ENCODE peak calls at places on chromosomes 11 and 22, in six cellular contexts. Q is neural progenitor cell, N is heart left ventricle, E is SJSA1, G is tibial nerve, I is gastrocnemius medialis. Y is an unnamed sample. For H3K4me1 and H3K36me3, the result is how much of the 10 kb centered on the place peaks cover.

GRCh38 chr11:11025087-11025486 is 167.2 kb upstream of the ZBED5 start:
- DNase-seq in Q (no peak), N (no peak), E (peak), G (no peak), I (no peak), Y (no peak)

GRCh38 chr11:10646005-10646404 is 47.5 kb downstream of the IRAG1 start:
- DNase-seq in Q (no peak), N (peak), E (no peak), G (no peak), I (no peak), Y (no peak)

GRCh38 chr11:119125849-119126248 is 4.5 kb downstream of the HINFP start:
- DNase-seq in Q (no peak), N (no peak), E (no peak), G (no peak), I (no peak), Y (no peak)

GRCh38 chr11:72826942-72827480 is 12.8 kb downstream of the ATG16L2 start:
- DNase-seq in Q (no peak), N (no peak), E (no peak), G (no peak), I (no peak), Y (no peak)

GRCh38 chr11:96167233-96167632 is 175.8 kb downstream of the MAML2 start:
- DNase-seq in Q (peak), N (no peak), E (no peak), G (no peak), I (no peak), Y (no peak)

GRCh38 chr11:106217456-106217855 is 140.0 kb downstream of the AASDHPPT start:
- DNase-seq in Q (no peak), N (no peak), E (no peak), G (no peak), I (no peak), Y (no peak)

GRCh38 chr22:44459041-44459440 is 39.0 kb downstream of the RTL6 start:
- DNase-seq in Q (no peak), N (no peak), E (no peak), G (no peak), I (no peak), Y (no peak)

GRCh38 chr11:134660416-134660815 is 248.4 kb upstream of the B3GAT1 start:
- DNase-seq in Q (peak), N (no peak), E (no peak), G (no peak), I (no peak), Y (no peak)

GRCh38 chr22:23122216-23122957 is 19.4 kb downstream of the RSPH14 start:
- DNase-seq in Q (no peak), N (no peak), E (no peak), G (no peak), I (no peak), Y (no peak)

DNA sequence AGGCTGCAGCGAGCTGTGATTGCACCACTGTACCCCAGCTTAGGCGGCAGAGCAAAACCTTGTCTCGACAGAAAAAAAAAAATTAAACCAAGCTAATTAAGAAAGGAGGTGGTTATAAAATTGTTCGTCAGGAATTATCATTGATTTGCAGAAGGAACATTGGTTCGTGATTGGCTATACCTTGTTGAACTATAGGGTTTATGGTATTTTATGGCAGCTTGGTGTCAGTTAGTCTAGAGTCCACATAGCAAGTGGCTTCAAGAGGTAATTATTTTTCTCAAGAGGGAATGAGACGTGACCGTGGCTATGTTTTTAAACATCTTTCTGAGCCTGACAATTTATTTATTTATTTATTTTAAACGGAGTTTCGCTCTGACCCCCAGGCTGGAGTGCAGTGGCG is 11.5 kb upstream of the TMEM216 start:
- DNase-seq in Q (no peak), N (no peak), E (no peak), G (no peak), I (no peak), Y (no peak)
- H3K27ac ChIP-seq in Q (no peak), N (no peak), E (no peak), G (no peak), I (no peak), Y (no peak)

DNA sequence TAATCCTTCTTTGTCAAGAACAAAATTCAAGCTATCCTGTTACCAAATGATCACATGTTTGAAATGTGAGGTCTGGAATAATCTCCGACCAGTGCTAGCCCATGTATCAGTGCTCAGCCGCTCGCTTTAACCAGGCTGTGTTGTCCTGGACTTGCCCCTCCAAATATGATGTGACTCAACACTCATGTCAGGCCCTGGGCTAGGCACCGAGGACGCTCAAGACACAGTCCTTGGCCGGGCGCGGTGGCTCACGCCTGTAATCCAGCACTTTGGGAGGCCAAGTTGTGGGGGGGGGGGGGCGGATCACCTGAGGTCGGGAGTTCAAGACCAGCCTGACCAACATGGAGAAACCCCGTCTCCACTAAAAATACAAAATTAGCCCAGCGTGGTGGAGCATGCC is 54.1 kb upstream of the WNT7B start:
- DNase-seq in Q (no peak), N (peak), E (no peak), G (no peak), I (no peak), Y (no peak)
- H3K4me1 ChIP-seq in Q (under half), N (under half), E (under half), G (under half), I (under half), Y (under half)

DNA sequence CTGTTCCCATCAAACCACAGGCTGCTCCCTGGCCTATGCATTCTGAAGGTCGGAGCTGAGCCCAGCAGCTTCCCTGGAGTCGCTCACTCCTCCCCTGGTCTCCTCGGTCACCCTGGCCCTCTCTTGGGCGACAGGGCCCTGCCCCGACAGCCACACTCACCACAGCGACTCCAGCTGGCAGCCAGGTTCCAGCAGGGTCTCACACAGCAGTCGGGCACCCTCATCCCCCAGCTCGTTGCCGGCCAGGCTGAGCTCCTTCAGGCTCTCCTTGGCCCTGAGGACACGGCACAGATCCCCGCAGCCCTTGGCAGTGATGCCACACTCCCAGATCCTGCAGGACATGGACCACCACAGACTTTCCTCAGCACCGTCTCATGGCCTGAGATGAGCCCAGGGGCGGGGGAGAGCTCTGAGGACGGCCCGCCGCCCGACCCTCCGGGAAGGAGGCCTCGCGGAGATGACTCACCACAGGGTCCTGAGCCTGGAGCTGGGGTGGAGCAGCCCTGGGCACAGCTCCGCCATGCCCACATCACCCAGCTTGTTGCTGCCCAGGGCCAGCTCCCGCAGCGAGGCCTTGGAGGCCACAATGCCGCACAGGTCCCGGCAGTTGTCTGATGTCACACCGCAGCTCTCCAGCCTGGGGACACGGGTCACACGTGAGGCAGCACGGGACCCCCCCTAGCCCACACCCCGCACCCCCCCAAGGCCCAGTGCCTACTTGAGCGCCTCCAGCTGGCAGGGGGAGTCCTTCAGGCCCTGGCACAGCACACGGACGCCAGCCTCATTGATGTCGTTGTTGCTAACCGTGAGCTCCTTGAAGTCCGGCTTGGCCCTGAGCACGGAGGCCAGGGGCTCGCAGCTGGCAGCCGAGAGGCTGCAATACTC is 8.5 kb downstream of the RNH1 start:
- DNase-seq in Q (no peak), N (peak), E (no peak), G (no peak), I (no peak), Y (no peak)
- H3K36me3 ChIP-seq in Q (under half), N (under half), E (under half), G (under half), I (under half), Y (half or more)

GRCh38 chr11:67347964-67348749 is 5.2 kb downstream of the POLD4 start:
- DNase-seq in Q (no peak), N (no peak), E (no peak), G (no peak), I (no peak), Y (no peak)
- H3K27ac ChIP-seq in Q (no peak), N (no peak), E (no peak), G (no peak), I (no peak), Y (no peak)

DNA sequence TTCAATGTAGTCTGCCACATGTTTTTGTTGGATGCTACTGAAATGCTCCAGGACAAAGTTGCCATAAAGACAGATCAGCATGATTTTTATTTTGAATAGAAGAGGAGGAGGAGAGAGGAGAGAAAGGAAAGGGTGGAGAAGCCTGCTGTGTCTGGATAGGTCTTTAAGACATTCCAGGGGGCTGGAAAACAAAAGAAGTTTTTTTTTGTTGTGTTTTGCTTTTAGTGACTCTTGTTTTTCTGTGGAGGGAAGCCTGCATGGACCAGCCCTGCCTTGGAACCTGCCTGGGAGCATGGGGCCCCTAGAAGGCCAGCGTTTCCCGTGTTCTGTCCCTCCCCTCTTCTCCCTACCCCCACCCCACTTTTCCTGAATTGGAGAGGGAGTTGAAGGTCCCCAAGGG is 2.3 kb downstream of the TSPAN18 start:
- DNase-seq in Q (peak), N (no peak), E (no peak), G (no peak), I (no peak), Y (no peak)
- H3K4me1 ChIP-seq in Q (half or more), N (half or more), E (under half), G (under half), I (under half), Y (under half)

DNA sequence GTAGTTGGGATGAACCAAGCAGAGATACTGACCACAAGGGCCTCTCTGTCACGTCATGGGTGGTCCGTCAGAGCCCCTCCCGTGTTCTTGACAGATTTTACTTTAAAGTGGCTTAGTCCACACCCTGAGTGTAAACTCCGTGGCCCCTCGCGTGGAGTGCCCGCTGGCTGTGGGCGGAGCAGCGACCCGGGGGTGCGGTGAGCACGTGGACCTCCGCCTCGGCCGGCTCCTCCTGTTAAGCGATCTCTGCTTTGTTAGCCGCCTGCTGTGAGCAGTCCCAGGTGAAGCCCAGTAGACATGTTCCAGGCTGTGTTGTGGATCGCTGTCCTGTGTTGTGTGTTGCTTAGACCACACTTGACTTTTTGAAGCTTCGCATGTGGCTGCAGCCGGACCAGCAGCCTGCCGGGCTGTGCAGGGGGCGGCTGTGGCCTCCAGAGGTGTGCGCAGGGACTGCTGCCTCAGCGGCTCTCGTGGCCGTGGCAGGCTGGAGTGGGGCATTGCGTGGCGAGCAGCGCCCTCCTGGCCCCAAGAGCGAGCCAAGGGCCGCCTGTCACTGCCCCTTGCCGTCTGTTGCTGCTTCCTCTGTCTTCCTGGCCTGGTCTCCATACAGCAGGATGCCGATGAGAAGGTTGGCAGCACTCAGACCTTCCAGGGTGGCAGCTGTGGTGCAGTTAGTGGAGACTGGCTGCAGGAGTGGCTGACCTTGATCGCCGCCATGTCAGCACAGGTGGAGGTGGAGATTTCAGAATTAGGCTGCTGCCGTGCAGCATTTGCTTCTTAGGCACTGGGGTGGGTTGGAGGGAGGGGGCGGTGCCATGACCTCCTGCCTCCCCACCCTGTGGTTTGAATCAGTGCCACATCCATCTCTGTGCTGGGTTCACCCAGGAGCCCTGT is 34.2 kb downstream of the MUC6 start:
- DNase-seq in Q (no peak), N (no peak), E (no peak), G (no peak), I (no peak), Y (no peak)
- H3K36me3 ChIP-seq in Q (under half), N (under half), E (under half), G (under half), I (under half), Y (half or more)

GRCh38 chr11:75598264-75598663 is 36.2 kb downstream of the SERPINH1 start:
- DNase-seq in Q (no peak), N (no peak), E (no peak), G (no peak), I (no peak), Y (no peak)

GRCh38 chr11:75596914-75597313 is 34.9 kb downstream of the SERPINH1 start:
- DNase-seq in Q (no peak), N (no peak), E (no peak), G (no peak), I (no peak), Y (no peak)

GRCh38 chr11:75593337-75593915 is 31.4 kb downstream of the SERPINH1 start:
- DNase-seq in Q (no peak), N (no peak), E (no peak), G (no peak), I (no peak), Y (no peak)

GRCh38 chr11:75597636-75598035 is 35.6 kb downstream of the SERPINH1 start:
- DNase-seq in Q (peak), N (no peak), E (no peak), G (no peak), I (no peak), Y (no peak)

GRCh38 chr11:75595511-75595910 is 33.5 kb downstream of the SERPINH1 start:
- DNase-seq in Q (no peak), N (no peak), E (no peak), G (no peak), I (no peak), Y (no peak)
- H3K27ac ChIP-seq in Q (no peak), N (no peak), E (no peak), G (no peak), I (no peak), Y (no peak)

GRCh38 chr11:76657139-76657823 is 13.3 kb downstream of the LRRC32 start:
- DNase-seq in Q (no peak), N (no peak), E (no peak), G (no peak), I (no peak), Y (no peak)

GRCh38 chr11:76658231-76658630 is 12.3 kb downstream of the LRRC32 start:
- DNase-seq in Q (no peak), N (no peak), E (no peak), G (no peak), I (no peak), Y (no peak)

GRCh38 chr11:76658651-76659650 is 11.6 kb downstream of the LRRC32 start:
- DNase-seq in Q (no peak), N (peak), E (no peak), G (no peak), I (no peak), Y (no peak)

GRCh38 chr11:76656571-76657081 is 13.9 kb downstream of the LRRC32 start:
- DNase-seq in Q (no peak), N (peak), E (no peak), G (no peak), I (no peak), Y (no peak)

GRCh38 chr11:76657824-76658170 is 12.8 kb downstream of the LRRC32 start:
- DNase-seq in Q (no peak), N (no peak), E (no peak), G (no peak), I (no peak), Y (no peak)
- H3K4me1 ChIP-seq in Q (under half), N (under half), E (under half), G (under half), I (under half), Y (under half)

Y was measured in effector memory CD4-positive, alpha-beta T cell.